ENCODE peak calls at places on chromosome 12, in seven cellular contexts. E, C, Q, H, K, Y and S are unnamed samples.

GRCh38 chr12:60594035-60594711 is 998.3 kb downstream of the SLC16A7 start:
- DNase-seq in E (no peak), C (no peak), Q (no peak), H (no peak), K (no peak), Y (no peak), S (no peak)

GRCh38 chr12:46383654-46384450 is 11.3 kb upstream of the SLC38A2 start:
- DNase-seq in E (peak; percentile 97), C (peak; percentile 97), Q (peak; percentile 75), H (peak; percentile 94), K (peak; percentile 62), Y (peak; percentile 75), S (peak; percentile 92)

GRCh38 chr12:8823565-8824300 is 1.3 kb downstream of the A2ML1 start:
- DNase-seq in E (peak; percentile 12), C (peak; percentile 57), Q (peak; percentile 12), H (peak; percentile 33), K (peak; percentile 6), Y (peak; percentile 92), S (no peak)

GRCh38 chr12:93426406-93426805 is 15.3 kb downstream of the UBE2N start:
- DNase-seq in E (no peak), C (no peak), Q (no peak), H (no peak), K (no peak), Y (peak; percentile 82), S (no peak)

GRCh38 chr12:127926004-127926403 is 341.0 kb upstream of the TMEM132C start:
- DNase-seq in E (no peak), C (peak; percentile 86), Q (no peak), H (peak; percentile 46), K (no peak), Y (peak; percentile 67), S (no peak)

GRCh38 chr12:119178544-119179334 is at the start of gene HSPB8:
- DNase-seq in E (peak; percentile 91), C (peak; percentile 0), Q (no peak), H (peak; percentile 92), K (peak; percentile 33), Y (peak; percentile 94), S (peak; percentile 57)

GRCh38 chr12:11763760-11764520 is 114.5 kb downstream of the ETV6 start:
- DNase-seq in E (peak; percentile 86), C (peak; percentile 75), Q (no peak), H (peak; percentile 97), K (no peak), Y (peak; percentile 19), S (no peak)

GRCh38 chr12:46471404-46471803 is 98.8 kb upstream of the SLC38A2 start:
- DNase-seq in E (no peak), C (no peak), Q (no peak), H (peak; percentile 20), K (no peak), Y (no peak), S (no peak)

GRCh38 chr12:105358789-105359188 is 28.3 kb downstream of the C12orf75 start:
- DNase-seq in E (no peak), C (no peak), Q (no peak), H (no peak), K (no peak), Y (no peak), S (no peak)

GRCh38 chr12:124336742-124337520 is 42.0 kb downstream of the RFLNA start:
- DNase-seq in E (no peak), C (no peak), Q (no peak), H (no peak), K (no peak), Y (no peak), S (no peak)

GRCh38 chr12:7439579-7440505 is 4.1 kb downstream of the CD163L1 start:
- DNase-seq in E (peak; percentile 41), C (peak; percentile 8), Q (no peak), H (peak; percentile 68), K (no peak), Y (peak; percentile 91), S (peak; percentile 57)

GRCh38 chr12:12913626-12914388 is 22.4 kb downstream of the GPRC5A start:
- DNase-seq in E (no peak), C (no peak), Q (no peak), H (no peak), K (no peak), Y (no peak), S (no peak)

GRCh38 chr12:7190268-7191055 is 976 bp downstream of the PEX5 start:
- DNase-seq in E (peak; percentile 6), C (peak; percentile 60), Q (peak; percentile 21), H (peak; percentile 20), K (no peak), Y (peak; percentile 39), S (peak; percentile 30)

GRCh38 chr12:4556730-4557519 is 5.1 kb upstream of the DYRK4 start:
- DNase-seq in E (no peak), C (no peak), Q (no peak), H (no peak), K (no peak), Y (no peak), S (no peak)

GRCh38 chr12:72747460-72747859 is 475.3 kb downstream of the TRHDE start:
- DNase-seq in E (no peak), C (no peak), Q (no peak), H (no peak), K (no peak), Y (no peak), S (no peak)

GRCh38 chr12:52522346-52523011 is 2.3 kb upstream of the KRT5 start:
- DNase-seq in E (no peak), C (peak; percentile 12), Q (no peak), H (peak; percentile 42), K (peak; percentile 27), Y (no peak), S (no peak)

GRCh38 chr12:81644503-81644902 is 114.6 kb downstream of the PPFIA2 start:
- DNase-seq in E (peak; percentile 36), C (peak; percentile 83), Q (no peak), H (peak; percentile 44), K (peak; percentile 33), Y (peak; percentile 45), S (no peak)

DNA sequence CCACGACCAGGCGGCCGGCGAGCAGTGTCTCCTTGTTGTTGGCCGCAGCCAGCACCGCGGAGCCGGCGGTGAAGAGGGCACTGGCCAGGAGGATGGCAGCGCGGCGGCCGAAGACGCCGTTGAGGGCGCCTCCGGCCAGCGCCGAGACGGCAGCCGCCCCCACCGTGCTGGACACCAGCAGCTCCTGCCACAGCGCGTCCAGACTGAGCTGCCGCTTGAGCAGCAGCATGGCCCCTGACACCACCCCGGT is 691 bp downstream of the SLC2A13 start:
- DNase-seq in E (no peak), C (no peak), Q (no peak), H (no peak), K (no peak), Y (no peak), S (no peak)
- H3K9ac ChIP-seq in E (peak overlapping the region; percentile 74), C (peak overlapping the region; percentile 86), Q (no peak overlapping the region), H (peak overlapping the region; percentile 72), K (peak overlapping the region; percentile 65), Y (peak overlapping the region; percentile 84), S (peak overlapping the region; percentile 92)

DNA sequence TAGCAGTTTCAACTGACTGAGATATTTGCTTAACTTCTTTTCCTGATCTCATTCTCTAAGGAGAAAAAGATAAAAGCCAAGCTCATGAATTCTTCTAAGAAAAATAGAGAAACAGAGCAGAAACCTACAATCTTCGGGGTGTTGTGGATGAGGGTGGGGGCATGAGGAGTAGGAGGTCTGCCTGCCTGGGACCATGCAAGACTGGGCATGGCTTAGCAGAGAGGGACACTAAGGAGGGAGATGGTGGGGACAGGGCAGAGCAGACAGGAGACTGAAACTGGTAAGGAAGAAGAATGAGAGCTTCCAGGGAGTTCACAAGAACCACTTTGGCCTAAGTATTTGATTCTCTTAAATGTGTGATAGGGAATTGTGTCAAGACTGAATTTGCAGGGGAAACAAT is 188.0 kb downstream of the CFAP54 start:
- DNase-seq in E (no peak), C (no peak), Q (no peak), H (no peak), K (no peak), Y (no peak), S (no peak)
- H3K36me3 ChIP-seq in E (no peaks in the 10 kb centered on the region), C (no peaks in the 10 kb centered on the region), Q (no peaks in the 10 kb centered on the region), H (no peaks in the 10 kb centered on the region), K (no peaks in the 10 kb centered on the region), Y (no peaks in the 10 kb centered on the region), S (no peaks in the 10 kb centered on the region)

DNA sequence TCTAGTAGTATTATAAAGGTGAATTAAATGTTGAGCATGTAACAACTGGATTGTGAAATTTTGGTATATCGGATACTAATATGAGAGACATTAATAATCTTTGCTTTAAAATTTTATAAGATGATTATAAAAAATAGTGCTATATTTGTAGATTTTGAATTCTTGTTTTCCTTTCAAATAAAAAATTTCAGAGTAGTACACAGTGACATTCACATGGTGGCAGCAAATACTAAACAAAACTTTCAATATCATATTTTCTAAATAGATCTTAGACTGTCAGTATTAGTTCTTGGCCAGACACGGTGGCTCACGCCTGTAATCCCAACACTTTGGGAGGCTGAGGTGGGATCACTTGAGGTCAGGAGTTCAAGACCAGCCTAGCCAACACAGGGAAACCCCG is 166.0 kb downstream of the NAV3 start:
- DNase-seq in E (no peak), C (no peak), Q (no peak), H (no peak), K (no peak), Y (no peak), S (no peak)
- H3K9ac ChIP-seq in E (no peak overlapping the region), C (no peak overlapping the region), Q (no peak overlapping the region), H (no peak overlapping the region), K (no peak overlapping the region), Y (no peak overlapping the region), S (no peak overlapping the region)

DNA sequence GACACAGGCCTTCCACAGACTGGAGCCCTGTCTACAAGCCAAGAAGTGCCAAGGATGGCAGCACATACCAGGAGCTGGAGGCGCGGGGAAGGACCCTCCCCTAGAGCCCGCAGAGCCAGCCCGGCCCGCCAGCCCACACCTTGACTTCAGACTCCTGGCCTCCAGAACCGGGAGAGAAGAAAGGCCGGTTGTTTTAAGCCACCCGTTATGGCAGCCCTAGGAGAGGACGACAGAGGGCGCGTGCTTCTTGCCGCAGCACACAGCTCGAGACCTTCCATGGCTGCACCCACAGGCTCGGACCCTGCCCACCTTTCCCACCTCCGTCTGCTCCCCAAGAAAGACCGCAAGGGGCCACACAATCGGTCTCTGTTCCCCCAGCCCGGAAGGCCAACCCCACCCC is 53.7 kb downstream of the RNF34 start:
- DNase-seq in E (no peak), C (no peak), Q (no peak), H (no peak), K (no peak), Y (no peak), S (no peak)
- H3K36me3 ChIP-seq in E (peaks cover 11% of the 10 kb centered on the region), C (no peaks in the 10 kb centered on the region), Q (peaks cover 69% of the 10 kb centered on the region), H (no peaks in the 10 kb centered on the region), K (peaks cover 5% of the 10 kb centered on the region), Y (no peaks in the 10 kb centered on the region), S (no peaks in the 10 kb centered on the region)

GRCh38 chr12:96236221-96236822 is 42.1 kb downstream of the ELK3 start:
- DNase-seq in E (peak; percentile 51), C (no peak), Q (peak; percentile 62), H (peak; percentile 90), K (no peak), Y (no peak), S (no peak)
- H3K9ac ChIP-seq in E (no peak overlapping the region), C (peak overlapping the region; percentile 66), Q (no peak overlapping the region), H (peak overlapping the region; percentile 47), K (no peak overlapping the region), Y (no peak overlapping the region), S (no peak overlapping the region)

DNA sequence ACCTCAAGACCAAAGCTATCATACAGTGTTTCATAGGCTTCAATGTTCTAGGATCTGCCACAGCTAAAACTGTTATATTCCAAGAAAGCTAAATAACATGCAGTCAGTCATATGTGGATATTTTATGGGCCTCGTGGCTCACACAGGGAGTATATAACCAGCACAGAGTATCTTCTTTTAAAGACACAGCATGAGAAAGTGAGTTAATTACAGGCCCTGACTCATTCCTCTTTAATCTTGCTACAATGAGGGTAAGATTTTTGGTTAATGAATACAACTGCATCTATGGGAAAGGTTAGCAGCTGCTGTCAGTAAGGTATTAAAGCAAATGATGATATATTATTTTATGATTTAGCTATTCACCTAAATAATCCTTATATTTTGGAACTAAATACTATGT is 111.0 kb downstream of the TRAFD1 start:
- DNase-seq in E (no peak), C (no peak), Q (no peak), H (peak; percentile 6), K (no peak), Y (no peak), S (no peak)
- H3K36me3 ChIP-seq in E (peaks cover 51% of the 10 kb centered on the region), C (peaks cover 79% of the 10 kb centered on the region), Q (peaks cover 70% of the 10 kb centered on the region), H (peaks cover 14% of the 10 kb centered on the region), K (no peaks in the 10 kb centered on the region), Y (peaks cover 5% of the 10 kb centered on the region), S (peaks cover 12% of the 10 kb centered on the region)